ENCODE peak calls at places on chromosomes 4 and X, in four cellular contexts. One of them, this sample, is unnamed.

GRCh38 chrX:40644175-40644574 is 3.2 kb downstream of the CXorf38 start:
- DNase-seq in fibroblast of the aortic adventitia: peak
- DNase-seq in glutamatergic neuron: no peak
- DNase-seq in GM12864: no peak
- DNase-seq in this sample: no peak

GRCh38 chrX:38126179-38126578 is 94.5 kb downstream of the SRPX start:
- DNase-seq in GM12864: no peak
- DNase-seq in glutamatergic neuron: no peak
- DNase-seq in fibroblast of the aortic adventitia: no peak
- DNase-seq in this sample: no peak

GRCh38 chr4:74228691-74229640 is 71.0 kb downstream of the MTHFD2L start:
- DNase-seq in fibroblast of the aortic adventitia: peak
- DNase-seq in GM12864: peak
- DNase-seq in glutamatergic neuron: peak
- DNase-seq in this sample: peak

GRCh38 chrX:49053223-49054072 is 5.4 kb upstream of the CCDC120 start:
- DNase-seq in GM12864: peak
- DNase-seq in glutamatergic neuron: peak
- DNase-seq in fibroblast of the aortic adventitia: peak
- DNase-seq in this sample: peak

GRCh38 chr4:6892190-6892908 is 17.3 kb upstream of the TBC1D14 start:
- DNase-seq in glutamatergic neuron: peak
- DNase-seq in GM12864: no peak
- DNase-seq in fibroblast of the aortic adventitia: peak
- DNase-seq in this sample: peak

GRCh38 chr4:128468485-128468989 is 180.9 kb upstream of the PGRMC2 start:
- DNase-seq in fibroblast of the aortic adventitia: peak
- DNase-seq in GM12864: no peak
- DNase-seq in glutamatergic neuron: no peak
- DNase-seq in this sample: no peak

GRCh38 chr4:102326951-102327350 is 18.3 kb downstream of the SLC39A8 start:
- DNase-seq in glutamatergic neuron: no peak
- DNase-seq in fibroblast of the aortic adventitia: no peak
- DNase-seq in GM12864: no peak
- DNase-seq in this sample: no peak

GRCh38 chr4:6112606-6113290 is 87.6 kb downstream of the JAKMIP1 start:
- DNase-seq in GM12864: no peak
- DNase-seq in glutamatergic neuron: no peak
- DNase-seq in fibroblast of the aortic adventitia: no peak
- DNase-seq in this sample: no peak

GRCh38 chr4:176939445-176939844 is 146.7 kb upstream of the VEGFC start:
- DNase-seq in glutamatergic neuron: no peak
- DNase-seq in fibroblast of the aortic adventitia: no peak
- DNase-seq in GM12864: no peak
- DNase-seq in this sample: no peak

GRCh38 chrX:107599371-107599970 is 28.8 kb upstream of the PRPS1 start:
- DNase-seq in fibroblast of the aortic adventitia: no peak
- DNase-seq in glutamatergic neuron: no peak
- DNase-seq in GM12864: no peak
- DNase-seq in this sample: no peak

GRCh38 chrX:18271309-18271708 is 50.6 kb upstream of the BEND2 start:
- DNase-seq in glutamatergic neuron: no peak
- DNase-seq in fibroblast of the aortic adventitia: no peak
- DNase-seq in GM12864: no peak
- DNase-seq in this sample: no peak

GRCh38 chr4:86834901-86835300 is 14.3 kb downstream of the SLC10A6 start:
- DNase-seq in GM12864: no peak
- DNase-seq in glutamatergic neuron: no peak
- DNase-seq in fibroblast of the aortic adventitia: peak
- DNase-seq in this sample: no peak

GRCh38 chr4:76302856-76303438 is 3.6 kb upstream of the STBD1 start:
- DNase-seq in fibroblast of the aortic adventitia: peak
- DNase-seq in glutamatergic neuron: no peak
- DNase-seq in GM12864: no peak
- DNase-seq in this sample: no peak

GRCh38 chr4:177737387-177737965 is 295.2 kb upstream of the AGA start:
- DNase-seq in fibroblast of the aortic adventitia: no peak
- DNase-seq in glutamatergic neuron: no peak
- DNase-seq in GM12864: no peak
- DNase-seq in this sample: no peak

GRCh38 chr4:20028694-20029093 is 223.0 kb upstream of the SLIT2 start:
- DNase-seq in glutamatergic neuron: no peak
- DNase-seq in fibroblast of the aortic adventitia: peak
- DNase-seq in GM12864: no peak
- DNase-seq in this sample: no peak

GRCh38 chrX:7170903-7171302 is 22.9 kb upstream of the PUDP start:
- DNase-seq in GM12864: no peak
- DNase-seq in fibroblast of the aortic adventitia: no peak
- DNase-seq in glutamatergic neuron: peak
- DNase-seq in this sample: no peak

GRCh38 chr4:72604324-72604723 is 35.3 kb upstream of the ADAMTS3 start:
- DNase-seq in GM12864: no peak
- DNase-seq in fibroblast of the aortic adventitia: peak
- DNase-seq in glutamatergic neuron: no peak
- DNase-seq in this sample: no peak

GRCh38 chr4:138678985-138679746 is 336.4 kb upstream of the NOCT start:
- DNase-seq in GM12864: no peak
- DNase-seq in fibroblast of the aortic adventitia: no peak
- DNase-seq in glutamatergic neuron: no peak
- DNase-seq in this sample: no peak

GRCh38 chr4:151653548-151653918 is 107.3 kb downstream of the GATB start:
- DNase-seq in fibroblast of the aortic adventitia: no peak
- DNase-seq in GM12864: no peak
- DNase-seq in glutamatergic neuron: no peak
- DNase-seq in this sample: no peak

GRCh38 chr4:169099775-169100180 is 89.7 kb upstream of the CBR4 start:
- DNase-seq in fibroblast of the aortic adventitia: peak
- DNase-seq in glutamatergic neuron: no peak
- DNase-seq in GM12864: no peak
- DNase-seq in this sample: peak

GRCh38 chr4:83267121-83267834 is 17.3 kb downstream of the COQ2 start:
- DNase-seq in GM12864: no peak
- DNase-seq in glutamatergic neuron: no peak
- DNase-seq in fibroblast of the aortic adventitia: peak
- DNase-seq in this sample: no peak

GRCh38 chr4:27176400-27176799 is 315.8 kb downstream of the STIM2 start:
- DNase-seq in GM12864: no peak
- DNase-seq in glutamatergic neuron: peak
- DNase-seq in fibroblast of the aortic adventitia: peak
- DNase-seq in this sample: no peak

GRCh38 chrX:130304587-130305368 is 34.9 kb upstream of the SLC25A14 start:
- DNase-seq in fibroblast of the aortic adventitia: no peak
- DNase-seq in glutamatergic neuron: no peak
- DNase-seq in GM12864: no peak
- DNase-seq in this sample: no peak

GRCh38 chr4:100682477-100683218 is 164.8 kb upstream of the EMCN start:
- DNase-seq in GM12864: no peak
- DNase-seq in fibroblast of the aortic adventitia: no peak
- DNase-seq in glutamatergic neuron: no peak
- DNase-seq in this sample: no peak
- TF ChIP-seq CTCF in GM12864: no peak
- TF ChIP-seq CTCF in fibroblast of the aortic adventitia: no peak
- TF ChIP-seq CTCF in glutamatergic neuron: no peak
- TF ChIP-seq CTCF in this sample: no peak

GRCh38 chrX:124665878-124666425 is 319.6 kb downstream of the SH2D1A start:
- DNase-seq in glutamatergic neuron: no peak
- DNase-seq in GM12864: no peak
- DNase-seq in fibroblast of the aortic adventitia: no peak
- DNase-seq in this sample: no peak
- TF ChIP-seq CTCF in glutamatergic neuron: no peak
- TF ChIP-seq CTCF in GM12864: no peak
- TF ChIP-seq CTCF in fibroblast of the aortic adventitia: no peak
- TF ChIP-seq CTCF in this sample: no peak

DNA sequence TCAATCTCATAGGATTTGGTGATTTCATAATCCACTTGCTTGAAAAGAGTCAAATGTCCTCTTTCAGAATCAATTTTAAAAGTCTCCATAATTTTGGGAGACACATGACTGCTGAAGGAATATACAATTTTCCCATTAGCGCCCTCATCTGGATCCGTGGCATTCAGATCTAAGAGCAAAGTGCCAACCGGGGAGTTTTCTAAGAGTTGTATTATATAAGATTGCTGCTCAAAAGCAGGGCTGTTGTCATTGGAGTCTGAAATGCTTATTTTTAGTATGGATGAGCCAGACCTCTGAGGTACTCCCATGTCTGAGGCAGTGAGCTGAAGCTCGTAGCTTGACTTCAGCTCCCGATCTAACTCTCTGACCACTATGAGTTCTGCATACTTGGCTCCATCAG is 1.2 kb downstream of the PCDH18 start:
- DNase-seq in glutamatergic neuron: no peak
- DNase-seq in GM12864: no peak
- DNase-seq in fibroblast of the aortic adventitia: peak
- DNase-seq in this sample: no peak
- TF ChIP-seq CTCF in glutamatergic neuron: no peak
- TF ChIP-seq CTCF in GM12864: no peak
- TF ChIP-seq CTCF in fibroblast of the aortic adventitia: peak
- TF ChIP-seq CTCF in this sample: no peak

DNA sequence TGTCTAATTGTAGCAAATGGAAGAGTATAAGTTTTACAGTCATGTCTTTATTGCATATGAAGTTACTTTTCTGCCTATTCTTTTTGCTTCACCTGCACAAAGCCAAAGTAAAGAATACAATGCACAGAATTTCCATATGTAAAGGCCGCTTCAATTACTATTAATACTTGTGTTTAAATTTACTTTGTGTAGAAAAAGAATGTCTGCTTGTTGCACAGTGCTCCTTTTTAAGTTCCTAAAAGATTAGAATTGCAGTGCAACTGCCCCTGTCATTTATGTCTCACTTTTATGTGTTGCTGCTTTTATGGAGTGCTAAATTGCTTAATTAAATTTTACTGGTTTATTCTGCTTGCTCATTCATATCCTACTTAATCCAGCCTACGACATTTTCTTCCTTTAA is 830.5 kb downstream of the PDHA2 start:
- DNase-seq in fibroblast of the aortic adventitia: no peak
- DNase-seq in glutamatergic neuron: no peak
- DNase-seq in GM12864: no peak
- DNase-seq in this sample: no peak
- TF ChIP-seq CTCF in fibroblast of the aortic adventitia: no peak
- TF ChIP-seq CTCF in glutamatergic neuron: no peak
- TF ChIP-seq CTCF in GM12864: no peak
- TF ChIP-seq CTCF in this sample: no peak

DNA sequence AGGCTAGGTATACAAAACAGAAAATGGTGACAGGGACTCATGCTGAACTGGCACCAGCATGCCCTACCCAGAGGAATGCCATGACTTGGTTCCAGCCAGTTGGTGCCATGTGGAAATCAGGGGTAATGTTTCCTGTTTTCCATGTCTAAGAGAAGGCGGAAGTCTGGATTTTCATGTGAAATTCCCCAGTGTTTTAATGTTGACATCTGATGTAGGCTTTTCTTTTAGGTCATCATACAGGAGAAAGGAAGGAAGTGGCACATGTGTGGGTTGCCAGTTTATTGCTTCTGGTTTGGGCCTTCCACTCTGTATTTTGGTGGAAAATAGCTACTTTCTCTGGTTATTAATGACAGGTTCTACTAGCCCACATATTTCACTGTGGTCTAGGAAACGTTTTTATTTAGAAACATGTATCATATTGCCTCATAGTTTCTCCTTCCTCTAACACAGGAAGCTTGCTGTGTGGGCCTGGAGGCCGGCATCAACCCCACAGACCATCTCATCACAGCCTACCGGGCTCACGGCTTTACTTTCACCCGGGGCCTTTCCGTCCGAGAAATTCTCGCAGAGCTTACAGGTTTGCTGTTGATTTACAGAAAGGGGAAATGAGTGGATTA is 7.2 kb downstream of the PDHA1 start:
- DNase-seq in GM12864: peak
- DNase-seq in glutamatergic neuron: no peak
- DNase-seq in fibroblast of the aortic adventitia: no peak
- DNase-seq in this sample: peak
- TF ChIP-seq CTCF in GM12864: no peak
- TF ChIP-seq CTCF in glutamatergic neuron: no peak
- TF ChIP-seq CTCF in fibroblast of the aortic adventitia: no peak
- TF ChIP-seq CTCF in this sample: no peak